ENCODE peak calls at places on chromosomes 3 and 15, in five cellular contexts. T is progenitor cell of endocrine pancreas, C is astrocyte of the spinal cord, B is mesothelial cell of epicardium, L is fibroblast of pulmonary artery. W is an unnamed sample.

GRCh38 chr3:64915778-64916177 is 228.0 kb upstream of the ADAMTS9 start:
- DNase-seq in T (no peak), C (peak; percentile 7), B (no peak), L (peak; percentile 79), W (no peak)

GRCh38 chr3:14886101-14886500 is 61.3 kb upstream of the NR2C2 start:
- DNase-seq in T (no peak), C (no peak), B (no peak), L (no peak), W (no peak)

GRCh38 chr3:185711255-185711870 is 113.5 kb downstream of the IGF2BP2 start:
- DNase-seq in T (no peak), C (no peak), B (no peak), L (peak; percentile 68), W (no peak)

GRCh38 chr3:131107637-131108433 is 81.2 kb downstream of the NEK11 start:
- DNase-seq in T (no peak), C (peak; percentile 59), B (no peak), L (peak; percentile 28), W (no peak)

GRCh38 chr15:36315649-36316048 is 263.8 kb upstream of the CDIN1 start:
- DNase-seq in T (no peak), C (no peak), B (no peak), L (no peak), W (no peak)

GRCh38 chr3:98966434-98966833 is 64.9 kb upstream of the DCBLD2 start:
- DNase-seq in T (no peak), C (no peak), B (no peak), L (no peak), W (no peak)

GRCh38 chr3:58497074-58497473 is 5.2 kb downstream of the KCTD6 start:
- DNase-seq in T (no peak), C (peak; percentile 62), B (no peak), L (no peak), W (no peak)

GRCh38 chr15:99683000-99683670 is 50.1 kb downstream of the LYSMD4 start:
- DNase-seq in T (no peak), C (peak; percentile 43), B (no peak), L (peak; percentile 66), W (no peak)

GRCh38 chr15:29089731-29090616 is 179.6 kb downstream of the NSMCE3 start:
- DNase-seq in T (no peak), C (peak; percentile 38), B (no peak), L (peak; percentile 33), W (no peak)
- TF ChIP-seq CTCF in T (no peak), C (peak; percentile 45), B (no peak), L (peak; percentile 21), W (peak; percentile 47)

GRCh38 chr15:97171556-97171955 is 788.9 kb upstream of the ARRDC4 start:
- DNase-seq in T (no peak), C (no peak), B (no peak), L (no peak), W (no peak)

GRCh38 chr15:97174886-97175540 is 785.5 kb upstream of the ARRDC4 start:
- DNase-seq in T (no peak), C (no peak), B (no peak), L (no peak), W (no peak)

GRCh38 chr15:97177135-97177704 is 783.3 kb upstream of the ARRDC4 start:
- DNase-seq in T (peak; percentile 10), C (peak; percentile 4), B (no peak), L (peak; percentile 7), W (peak; percentile 19)
- TF ChIP-seq CTCF in T (no peak), C (no peak), B (no peak), L (no peak), W (no peak)

GRCh38 chr15:42384597-42384996 is 25.3 kb downstream of the CAPN3 start:
- DNase-seq in T (no peak), C (no peak), B (no peak), L (no peak), W (no peak)

GRCh38 chr15:42387603-42388002 is 28.3 kb downstream of the CAPN3 start:
- DNase-seq in T (no peak), C (no peak), B (no peak), L (no peak), W (no peak)

GRCh38 chr15:42385980-42386695 is 26.8 kb downstream of the CAPN3 start:
- DNase-seq in T (no peak), C (no peak), B (no peak), L (no peak), W (no peak)

DNA sequence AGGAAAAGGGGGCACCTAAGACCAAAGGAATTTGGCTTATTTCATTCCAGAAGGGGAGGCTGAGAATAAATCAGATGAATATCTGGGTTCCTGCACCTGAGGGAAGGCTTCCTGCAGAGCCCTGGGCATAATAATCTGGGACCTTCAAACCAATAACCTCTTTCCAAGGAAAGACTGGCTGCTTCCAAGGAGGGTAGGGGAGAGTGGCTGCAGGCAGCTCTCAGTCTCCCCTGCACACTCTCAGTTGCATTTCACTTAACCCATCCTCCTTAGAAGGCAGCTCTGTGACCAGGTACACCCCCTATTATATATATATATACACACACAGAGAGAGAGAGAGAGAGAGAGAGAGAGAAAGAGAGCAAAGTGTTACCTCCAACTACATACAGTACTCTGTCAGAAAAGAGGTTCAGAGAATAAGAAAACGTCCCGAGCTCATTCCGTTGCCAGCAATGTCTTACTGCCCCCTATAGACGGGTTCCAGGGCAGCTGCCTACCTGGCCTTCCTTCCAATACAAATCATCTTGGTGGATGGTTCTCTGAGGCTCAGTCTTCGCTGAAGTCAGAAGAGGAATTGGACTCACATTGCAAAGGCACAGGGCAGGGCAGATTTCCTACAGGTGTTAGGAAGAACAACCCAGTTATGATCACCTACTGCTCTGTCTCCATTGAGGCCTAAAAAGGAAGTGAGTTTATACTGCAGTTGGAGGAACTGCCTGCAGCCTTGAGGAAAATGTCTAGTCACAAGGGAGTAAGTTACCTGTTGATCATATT is 26.1 kb downstream of the CAPN3 start:
- DNase-seq in T (peak; percentile 38), C (peak; percentile 43), B (no peak), L (peak; percentile 75), W (peak; percentile 40)
- TF ChIP-seq CTCF in T (peak; percentile 82), C (peak; percentile 82), B (peak; percentile 42), L (peak; percentile 95), W (peak; percentile 70)

GRCh38 chr15:66924889-66925288 is 140.5 kb upstream of the SMAD3 start:
- DNase-seq in T (no peak), C (no peak), B (no peak), L (no peak), W (no peak)

GRCh38 chr15:66922608-66923007 is 142.8 kb upstream of the SMAD3 start:
- DNase-seq in T (no peak), C (no peak), B (no peak), L (no peak), W (no peak)

GRCh38 chr15:66925721-66926120 is 139.7 kb upstream of the SMAD3 start:
- DNase-seq in T (no peak), C (no peak), B (no peak), L (no peak), W (no peak)

GRCh38 chr15:66921319-66921718 is 144.1 kb upstream of the SMAD3 start:
- DNase-seq in T (no peak), C (no peak), B (no peak), L (no peak), W (no peak)

DNA sequence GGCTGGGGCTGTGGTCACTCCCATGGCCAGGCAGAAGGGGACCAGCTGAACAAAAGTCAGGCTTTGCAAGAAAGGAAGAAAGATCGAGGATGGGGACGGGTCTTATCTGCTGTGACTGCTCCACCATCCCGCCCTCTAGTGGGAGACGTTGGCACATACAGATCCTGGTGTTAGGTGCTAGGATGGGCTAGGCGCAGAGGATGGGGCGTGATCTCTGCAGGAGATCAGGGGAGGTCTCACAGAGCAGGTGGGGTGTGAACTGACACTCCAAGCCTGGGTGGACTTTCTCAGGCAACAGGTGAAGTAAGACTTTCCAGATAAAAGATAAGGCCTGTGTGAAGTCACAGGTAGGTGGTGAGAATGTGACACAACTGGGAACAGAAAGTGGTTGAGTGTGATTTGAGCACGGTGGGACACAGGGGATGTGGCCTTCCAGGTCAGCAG is 141.9 kb upstream of the SMAD3 start:
- DNase-seq in T (no peak), C (peak; percentile 14), B (no peak), L (no peak), W (peak; percentile 50)
- TF ChIP-seq CTCF in T (peak; percentile 63), C (peak; percentile 66), B (peak; percentile 52), L (peak; percentile 22), W (peak; percentile 67)

GRCh38 chr3:20322085-20322484 is 136.1 kb upstream of the SGO1 start:
- DNase-seq in T (no peak), C (no peak), B (no peak), L (no peak), W (no peak)

GRCh38 chr3:20324664-20325478 is 138.9 kb upstream of the SGO1 start:
- DNase-seq in T (no peak), C (peak; percentile 46), B (no peak), L (peak; percentile 40), W (no peak)

GRCh38 chr3:20323307-20323927 is 137.4 kb upstream of the SGO1 start:
- DNase-seq in T (no peak), C (no peak), B (no peak), L (peak; percentile 31), W (no peak)

GRCh38 chr3:20327889-20328288 is 141.9 kb upstream of the SGO1 start:
- DNase-seq in T (no peak), C (no peak), B (no peak), L (no peak), W (no peak)

GRCh38 chr3:20326537-20326936 is 140.5 kb upstream of the SGO1 start:
- DNase-seq in T (no peak), C (peak; percentile 43), B (no peak), L (no peak), W (no peak)
- TF ChIP-seq CTCF in T (no peak), C (no peak), B (no peak), L (no peak), W (no peak)

DNA sequence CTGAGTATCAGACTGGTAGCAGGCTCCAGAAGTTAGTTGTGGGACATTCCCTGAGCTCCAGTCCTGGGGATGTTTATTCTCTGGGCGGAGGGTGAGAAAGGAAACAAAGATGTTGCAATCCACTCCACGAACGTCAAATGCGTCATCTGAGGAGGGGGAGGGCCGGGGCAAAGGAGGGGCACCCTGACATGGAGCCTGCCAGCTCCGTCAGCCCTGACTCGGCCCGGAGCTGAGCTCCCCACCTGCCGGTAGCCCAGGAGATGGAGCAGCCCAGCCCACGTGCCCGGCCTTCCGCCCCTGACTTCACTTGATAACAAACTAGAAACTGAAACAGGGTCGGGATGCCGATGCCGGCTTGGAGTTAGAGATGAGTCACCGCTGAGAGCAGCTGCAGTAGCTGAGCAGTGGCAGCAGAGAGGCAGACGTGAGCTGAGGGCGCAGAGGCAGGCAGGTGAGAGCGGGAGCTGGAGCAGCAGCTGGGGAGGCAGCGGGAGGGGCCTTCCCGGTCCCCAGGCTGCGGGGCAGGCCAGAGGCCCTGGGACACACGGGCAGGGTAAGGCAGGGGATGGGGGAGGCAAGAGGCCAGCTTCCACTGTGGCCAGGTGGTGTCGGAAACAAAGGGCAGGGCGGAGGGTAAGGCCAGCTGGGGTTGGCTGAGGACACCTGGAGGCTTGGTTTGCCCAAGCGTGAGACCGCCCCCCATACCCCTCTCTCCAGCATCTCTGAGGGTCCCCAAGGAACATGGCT is at the start of gene ISG20:
- DNase-seq in T (peak; percentile 55), C (peak; percentile 96), B (peak; percentile 48), L (peak; percentile 99), W (peak; percentile 31)
- TF ChIP-seq CTCF in T (peak; percentile 44), C (peak; percentile 54), B (no peak), L (peak; percentile 47), W (no peak)

GRCh38 chr15:23503546-23503945 is 56.5 kb upstream of the GOLGA6L2 start:
- DNase-seq in T (no peak), C (no peak), B (no peak), L (no peak), W (no peak)

GRCh38 chr15:23497710-23498111 is 50.7 kb upstream of the GOLGA6L2 start:
- DNase-seq in T (no peak), C (no peak), B (no peak), L (no peak), W (peak; percentile 2)
- TF ChIP-seq CTCF in T (peak; percentile 48), C (peak; percentile 42), B (peak; percentile 40), L (peak; percentile 6), W (peak; percentile 52)